ENCODE peak calls at places on chromosomes 6 and 20, in seven cellular contexts. Z is heart left ventricle, U is upper lobe of right lung, W is RWPE2, K is OCI-LY7, E is heart right ventricle, O is SK-N-SH. X is an unnamed sample.

GRCh38 chr6:99736302-99736701 is 129.7 kb downstream of the PRDM13 start:
- DNase-seq in Z (no peak), U (no peak), W (no peak), K (peak; percentile 11), E (no peak), O (no peak), X (no peak)

GRCh38 chr6:158219229-158219628 is 51.1 kb downstream of the GTF2H5 start:
- DNase-seq in Z (no peak), U (no peak), W (no peak), K (no peak), E (no peak), O (no peak), X (peak; percentile 88)

GRCh38 chr6:26205625-26206574 is 118.7 kb downstream of the HFE start:
- DNase-seq in Z (no peak), U (no peak), W (no peak), K (peak; percentile 78), E (no peak), O (peak; percentile 25), X (peak; percentile 82)

GRCh38 chr20:32564921-32565734 is 20.0 kb downstream of the NOL4L start:
- DNase-seq in Z (peak; percentile 82), U (peak; percentile 82), W (peak; percentile 79), K (no peak), E (peak; percentile 27), O (peak; percentile 73), X (no peak)

GRCh38 chr6:960356-960755 is 267.4 kb upstream of the EXOC2 start:
- DNase-seq in Z (no peak), U (no peak), W (no peak), K (no peak), E (no peak), O (no peak), X (no peak)

GRCh38 chr6:116263353-116263752 is 9.5 kb upstream of the TSPYL4 start:
- DNase-seq in Z (no peak), U (no peak), W (no peak), K (no peak), E (no peak), O (no peak), X (no peak)

GRCh38 chr6:101266063-101266462 is 127.4 kb upstream of the GRIK2 start:
- DNase-seq in Z (no peak), U (no peak), W (no peak), K (peak; percentile 10), E (no peak), O (no peak), X (no peak)

GRCh38 chr20:38098952-38099351 is 65.4 kb downstream of the RPRD1B start:
- DNase-seq in Z (no peak), U (no peak), W (no peak), K (no peak), E (no peak), O (no peak), X (no peak)

GRCh38 chr6:44078795-44079671 is 48.2 kb downstream of the MRPL14 start:
- DNase-seq in Z (no peak), U (no peak), W (no peak), K (peak; percentile 80), E (peak; percentile 73), O (peak; percentile 75), X (peak; percentile 57)

GRCh38 chr20:50221501-50222323 is 31.1 kb downstream of the CEBPB start:
- DNase-seq in Z (no peak), U (no peak), W (peak; percentile 91), K (no peak), E (peak; percentile 16), O (no peak), X (peak; percentile 23)

GRCh38 chr6:154410619-154411044 is 54.0 kb upstream of the IPCEF1 start:
- DNase-seq in Z (no peak), U (no peak), W (no peak), K (no peak), E (peak; percentile 60), O (no peak), X (peak; percentile 98)

GRCh38 chr20:36384022-36384619 is 78.0 kb downstream of the DLGAP4 start:
- DNase-seq in Z (no peak), U (no peak), W (no peak), K (peak; percentile 49), E (peak; percentile 8), O (no peak), X (peak; percentile 20)

GRCh38 chr6:166525567-166525966 is 60.9 kb downstream of the RAMACL start:
- DNase-seq in Z (no peak), U (no peak), W (no peak), K (no peak), E (no peak), O (no peak), X (no peak)

GRCh38 chr6:71510057-71510713 is 221.6 kb downstream of the OGFRL1 start:
- DNase-seq in Z (peak; percentile 57), U (peak; percentile 60), W (no peak), K (peak; percentile 65), E (peak; percentile 56), O (no peak), X (peak; percentile 72)
- TF ChIP-seq CTCF in Z (peak; percentile 36), U (peak; percentile 71), W (peak; percentile 80), K (peak; percentile 77), E (peak; percentile 39), O (peak; percentile 72), X (peak; percentile 86)

DNA sequence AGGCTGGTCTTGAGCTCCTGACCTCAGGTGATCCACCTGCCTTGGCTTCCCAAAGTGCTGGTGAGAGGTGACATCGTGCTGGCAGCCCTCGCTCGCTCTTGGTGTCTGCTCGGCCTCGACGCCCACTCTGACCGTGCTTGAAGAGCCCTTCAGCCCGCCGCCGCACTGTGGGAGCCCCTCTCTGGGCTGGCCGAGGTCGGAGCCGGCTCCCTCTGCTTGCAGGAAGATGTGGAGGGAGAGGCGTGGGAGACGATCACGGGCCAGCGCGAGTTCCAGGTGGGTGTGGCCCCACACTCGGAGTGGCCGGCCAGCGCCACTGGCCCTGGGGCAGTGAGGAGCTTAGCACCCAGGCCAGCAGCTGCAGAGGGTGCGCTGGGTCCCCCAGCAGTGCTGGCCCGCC is 48.1 kb downstream of the ZBTB9 start:
- DNase-seq in Z (no peak), U (no peak), W (no peak), K (no peak), E (no peak), O (no peak), X (no peak)
- TF ChIP-seq CTCF in Z (no peak), U (no peak), W (no peak), K (no peak), E (no peak), O (no peak), X (no peak)

GRCh38 chr6:30914076-30914853 is at the start of gene VARS2:
- DNase-seq in Z (peak; percentile 96), U (peak; percentile 95), W (peak; percentile 85), K (peak; percentile 87), E (peak; percentile 90), O (peak; percentile 99), X (peak; percentile 85)
- TF ChIP-seq CTCF in Z (peak; percentile 15), U (peak; percentile 43), W (peak; percentile 79), K (peak; percentile 44), E (peak; percentile 7), O (peak; percentile 36), X (peak; percentile 70)

GRCh38 chr6:38020593-38020992 is 201.1 kb downstream of the ZFAND3 start:
- DNase-seq in Z (no peak), U (no peak), W (no peak), K (no peak), E (no peak), O (peak; percentile 14), X (no peak)

GRCh38 chr6:38021571-38021970 is 202.0 kb downstream of the ZFAND3 start:
- DNase-seq in Z (no peak), U (no peak), W (no peak), K (no peak), E (no peak), O (no peak), X (no peak)

GRCh38 chr6:38016824-38017223 is 197.3 kb downstream of the ZFAND3 start:
- DNase-seq in Z (no peak), U (no peak), W (no peak), K (no peak), E (no peak), O (no peak), X (no peak)

GRCh38 chr6:38021029-38021428 is 201.5 kb downstream of the ZFAND3 start:
- DNase-seq in Z (no peak), U (no peak), W (no peak), K (no peak), E (no peak), O (no peak), X (no peak)

GRCh38 chr6:38018755-38019165 is 199.2 kb downstream of the ZFAND3 start:
- DNase-seq in Z (no peak), U (no peak), W (no peak), K (no peak), E (no peak), O (no peak), X (no peak)
- TF ChIP-seq CTCF in Z (no peak), U (no peak), W (no peak), K (no peak), E (no peak), O (no peak), X (peak; percentile 17)

X was measured in HFFc6.